ENCODE peak calls at places on chromosomes 6 and 20, in seven cellular contexts. One of them, this sample, is unnamed.
A peak's percentile ranks its signal among the peaks of the same experiment; 100 is the strongest.

GRCh38 chr6:70872469-70872868 is 84.4 kb downstream of the B3GAT2 start:
- DNase-seq in heart right ventricle: no peak
- DNase-seq in Peyer's patch: no peak
- DNase-seq in AG04450: no peak
- DNase-seq in tibial artery: no peak
- DNase-seq in psoas muscle: no peak
- DNase-seq in sigmoid colon: no peak
- DNase-seq in this sample: no peak

GRCh38 chr20:36474563-36474962 is 66.8 kb upstream of the MYL9 start:
- DNase-seq in heart right ventricle: no peak
- DNase-seq in Peyer's patch: no peak
- DNase-seq in AG04450: no peak
- DNase-seq in tibial artery: no peak
- DNase-seq in psoas muscle: no peak
- DNase-seq in sigmoid colon: no peak
- DNase-seq in this sample: no peak

GRCh38 chr6:2450546-2450945 is 205.1 kb upstream of the GMDS start:
- DNase-seq in heart right ventricle: peak; percentile 39
- DNase-seq in Peyer's patch: no peak
- DNase-seq in AG04450: no peak
- DNase-seq in tibial artery: no peak
- DNase-seq in psoas muscle: peak; percentile 24
- DNase-seq in sigmoid colon: no peak
- DNase-seq in this sample: no peak

GRCh38 chr20:9279905-9280304 is 211.0 kb downstream of the PLCB4 start:
- DNase-seq in heart right ventricle: no peak
- DNase-seq in Peyer's patch: no peak
- DNase-seq in AG04450: no peak
- DNase-seq in tibial artery: peak; percentile 21
- DNase-seq in psoas muscle: no peak
- DNase-seq in sigmoid colon: no peak
- DNase-seq in this sample: no peak

GRCh38 chr6:36947570-36948351 is 6.8 kb upstream of the PI16 start:
- DNase-seq in heart right ventricle: no peak
- DNase-seq in Peyer's patch: peak; percentile 75
- DNase-seq in AG04450: no peak
- DNase-seq in tibial artery: no peak
- DNase-seq in psoas muscle: no peak
- DNase-seq in sigmoid colon: no peak
- DNase-seq in this sample: no peak

GRCh38 chr6:52514514-52514913 is 62.3 kb downstream of the TRAM2 start:
- DNase-seq in heart right ventricle: peak; percentile 50
- DNase-seq in Peyer's patch: no peak
- DNase-seq in AG04450: peak; percentile 48
- DNase-seq in tibial artery: peak; percentile 74
- DNase-seq in psoas muscle: peak; percentile 67
- DNase-seq in sigmoid colon: peak; percentile 85
- DNase-seq in this sample: no peak

GRCh38 chr6:20873425-20874190 is 339.4 kb downstream of the CDKAL1 start:
- DNase-seq in heart right ventricle: no peak
- DNase-seq in Peyer's patch: no peak
- DNase-seq in AG04450: no peak
- DNase-seq in tibial artery: no peak
- DNase-seq in psoas muscle: no peak
- DNase-seq in sigmoid colon: no peak
- DNase-seq in this sample: no peak

GRCh38 chr6:35034411-35035171 is 106.5 kb downstream of the TCP11 start:
- DNase-seq in heart right ventricle: peak; percentile 73
- DNase-seq in Peyer's patch: no peak
- DNase-seq in AG04450: no peak
- DNase-seq in tibial artery: peak; percentile 65
- DNase-seq in psoas muscle: peak; percentile 53
- DNase-seq in sigmoid colon: no peak
- DNase-seq in this sample: no peak

GRCh38 chr20:11001767-11002540 is 328.2 kb upstream of the JAG1 start:
- DNase-seq in heart right ventricle: peak; percentile 19
- DNase-seq in Peyer's patch: no peak
- DNase-seq in AG04450: no peak
- DNase-seq in tibial artery: no peak
- DNase-seq in psoas muscle: peak; percentile 21
- DNase-seq in sigmoid colon: no peak
- DNase-seq in this sample: peak; percentile 95

GRCh38 chr6:2745246-2745645 is 5.5 kb downstream of the MYLK4 start:
- DNase-seq in heart right ventricle: no peak
- DNase-seq in Peyer's patch: no peak
- DNase-seq in AG04450: no peak
- DNase-seq in tibial artery: no peak
- DNase-seq in psoas muscle: no peak
- DNase-seq in sigmoid colon: no peak
- DNase-seq in this sample: no peak

GRCh38 chr20:57265649-57266250 is 691 bp downstream of the BMP7 start:
- DNase-seq in heart right ventricle: peak; percentile 19
- DNase-seq in Peyer's patch: no peak
- DNase-seq in AG04450: no peak
- DNase-seq in tibial artery: no peak
- DNase-seq in psoas muscle: no peak
- DNase-seq in sigmoid colon: no peak
- DNase-seq in this sample: no peak

GRCh38 chr6:100490065-100490464 is 25.3 kb upstream of the SIM1 start:
- DNase-seq in heart right ventricle: no peak
- DNase-seq in Peyer's patch: no peak
- DNase-seq in AG04450: no peak
- DNase-seq in tibial artery: no peak
- DNase-seq in psoas muscle: no peak
- DNase-seq in sigmoid colon: no peak
- DNase-seq in this sample: no peak

GRCh38 chr6:33999567-33999966 is 146.3 kb downstream of the GRM4 start:
- DNase-seq in heart right ventricle: no peak
- DNase-seq in Peyer's patch: no peak
- DNase-seq in AG04450: no peak
- DNase-seq in tibial artery: no peak
- DNase-seq in psoas muscle: no peak
- DNase-seq in sigmoid colon: no peak
- DNase-seq in this sample: no peak

GRCh38 chr20:19406371-19406770 is 193.9 kb downstream of the SLC24A3 start:
- DNase-seq in heart right ventricle: no peak
- DNase-seq in Peyer's patch: no peak
- DNase-seq in AG04450: no peak
- DNase-seq in tibial artery: no peak
- DNase-seq in psoas muscle: no peak
- DNase-seq in sigmoid colon: no peak
- DNase-seq in this sample: no peak

GRCh38 chr6:75268121-75268987 is 16.2 kb downstream of the TMEM30A start:
- DNase-seq in heart right ventricle: no peak
- DNase-seq in Peyer's patch: no peak
- DNase-seq in AG04450: no peak
- DNase-seq in tibial artery: no peak
- DNase-seq in psoas muscle: no peak
- DNase-seq in sigmoid colon: no peak
- DNase-seq in this sample: no peak

GRCh38 chr20:22890605-22891300 is 144.4 kb upstream of the SSTR4 start:
- DNase-seq in heart right ventricle: no peak
- DNase-seq in Peyer's patch: no peak
- DNase-seq in AG04450: no peak
- DNase-seq in tibial artery: no peak
- DNase-seq in psoas muscle: no peak
- DNase-seq in sigmoid colon: no peak
- DNase-seq in this sample: no peak

GRCh38 chr6:17277256-17277655 is 3.9 kb upstream of the RBM24 start:
- DNase-seq in heart right ventricle: no peak
- DNase-seq in Peyer's patch: no peak
- DNase-seq in AG04450: no peak
- DNase-seq in tibial artery: no peak
- DNase-seq in psoas muscle: no peak
- DNase-seq in sigmoid colon: no peak
- DNase-seq in this sample: no peak

GRCh38 chr20:49384437-49385434 is 97.7 kb downstream of the KCNB1 start:
- DNase-seq in heart right ventricle: peak; percentile 81
- DNase-seq in Peyer's patch: peak; percentile 23
- DNase-seq in AG04450: no peak
- DNase-seq in tibial artery: peak; percentile 66
- DNase-seq in psoas muscle: peak; percentile 79
- DNase-seq in sigmoid colon: peak; percentile 83
- DNase-seq in this sample: no peak

GRCh38 chr20:15627501-15627903 is 945.7 kb downstream of the KIF16B start:
- DNase-seq in heart right ventricle: no peak
- DNase-seq in Peyer's patch: no peak
- DNase-seq in AG04450: no peak
- DNase-seq in tibial artery: no peak
- DNase-seq in psoas muscle: no peak
- DNase-seq in sigmoid colon: no peak
- DNase-seq in this sample: no peak

GRCh38 chr6:1271071-1271763 is 40.7 kb upstream of the FOXQ1 start:
- DNase-seq in heart right ventricle: no peak
- DNase-seq in Peyer's patch: no peak
- DNase-seq in AG04450: no peak
- DNase-seq in tibial artery: no peak
- DNase-seq in psoas muscle: no peak
- DNase-seq in sigmoid colon: no peak
- DNase-seq in this sample: no peak

GRCh38 chr6:134295953-134296553 is 21.9 kb downstream of the SGK1 start:
- DNase-seq in heart right ventricle: no peak
- DNase-seq in Peyer's patch: no peak
- DNase-seq in AG04450: peak; percentile 96
- DNase-seq in tibial artery: peak; percentile 65
- DNase-seq in psoas muscle: peak; percentile 25
- DNase-seq in sigmoid colon: peak; percentile 68
- DNase-seq in this sample: no peak

GRCh38 chr6:39389372-39389767 is 66.9 kb upstream of the KCNK16 start:
- DNase-seq in heart right ventricle: no peak
- DNase-seq in Peyer's patch: no peak
- DNase-seq in AG04450: no peak
- DNase-seq in tibial artery: no peak
- DNase-seq in psoas muscle: no peak
- DNase-seq in sigmoid colon: no peak
- DNase-seq in this sample: no peak

GRCh38 chr6:40899684-40900155 is 139.3 kb downstream of the UNC5CL start:
- DNase-seq in heart right ventricle: peak; percentile 15
- DNase-seq in Peyer's patch: no peak
- DNase-seq in AG04450: no peak
- DNase-seq in tibial artery: no peak
- DNase-seq in psoas muscle: no peak
- DNase-seq in sigmoid colon: no peak
- DNase-seq in this sample: no peak
- H3K27me3 ChIP-seq in heart right ventricle: no peaks in the 10 kb centered on the region
- H3K27me3 ChIP-seq in Peyer's patch: no peaks in the 10 kb centered on the region
- H3K27me3 ChIP-seq in AG04450: no peaks in the 10 kb centered on the region
- H3K27me3 ChIP-seq in tibial artery: no peaks in the 10 kb centered on the region
- H3K27me3 ChIP-seq in psoas muscle: no peaks in the 10 kb centered on the region
- H3K27me3 ChIP-seq in sigmoid colon: no peaks in the 10 kb centered on the region
- H3K27me3 ChIP-seq in this sample: no peaks in the 10 kb centered on the region

GRCh38 chr20:2697768-2698167 is 5.2 kb downstream of the EBF4 start:
- DNase-seq in heart right ventricle: no peak
- DNase-seq in Peyer's patch: no peak
- DNase-seq in AG04450: no peak
- DNase-seq in tibial artery: no peak
- DNase-seq in psoas muscle: no peak
- DNase-seq in sigmoid colon: peak; percentile 30
- DNase-seq in this sample: no peak

GRCh38 chr20:2698186-2698817 is 5.7 kb downstream of the EBF4 start:
- DNase-seq in heart right ventricle: no peak
- DNase-seq in Peyer's patch: no peak
- DNase-seq in AG04450: no peak
- DNase-seq in tibial artery: no peak
- DNase-seq in psoas muscle: no peak
- DNase-seq in sigmoid colon: peak; percentile 61
- DNase-seq in this sample: no peak

GRCh38 chr20:2695206-2695983 is 2.8 kb downstream of the EBF4 start:
- DNase-seq in heart right ventricle: no peak
- DNase-seq in Peyer's patch: no peak
- DNase-seq in AG04450: no peak
- DNase-seq in tibial artery: no peak
- DNase-seq in psoas muscle: no peak
- DNase-seq in sigmoid colon: peak; percentile 56
- DNase-seq in this sample: no peak

GRCh38 chr20:2694519-2694918 is 1.9 kb downstream of the EBF4 start:
- DNase-seq in heart right ventricle: no peak
- DNase-seq in Peyer's patch: no peak
- DNase-seq in AG04450: no peak
- DNase-seq in tibial artery: no peak
- DNase-seq in psoas muscle: no peak
- DNase-seq in sigmoid colon: peak; percentile 56
- DNase-seq in this sample: no peak

GRCh38 chr20:2696646-2697045 is 4.1 kb downstream of the EBF4 start:
- DNase-seq in heart right ventricle: no peak
- DNase-seq in Peyer's patch: no peak
- DNase-seq in AG04450: no peak
- DNase-seq in tibial artery: no peak
- DNase-seq in psoas muscle: no peak
- DNase-seq in sigmoid colon: peak; percentile 57
- DNase-seq in this sample: no peak
- H3K27me3 ChIP-seq in heart right ventricle: peaks cover 45% of the 10 kb centered on the region
- H3K27me3 ChIP-seq in Peyer's patch: no peaks in the 10 kb centered on the region
- H3K27me3 ChIP-seq in AG04450: peaks cover 64% of the 10 kb centered on the region
- H3K27me3 ChIP-seq in tibial artery: peaks cover 14% of the 10 kb centered on the region
- H3K27me3 ChIP-seq in psoas muscle: peaks cover 18% of the 10 kb centered on the region
- H3K27me3 ChIP-seq in sigmoid colon: no peaks in the 10 kb centered on the region
- H3K27me3 ChIP-seq in this sample: peaks cover 17% of the 10 kb centered on the region

GRCh38 chr20:61806995-61807394 is 258.7 kb downstream of the TAF4 start:
- DNase-seq in heart right ventricle: no peak
- DNase-seq in Peyer's patch: no peak
- DNase-seq in AG04450: no peak
- DNase-seq in tibial artery: no peak
- DNase-seq in psoas muscle: no peak
- DNase-seq in sigmoid colon: no peak
- DNase-seq in this sample: peak; percentile 72
- H3K27me3 ChIP-seq in heart right ventricle: peaks cover 9% of the 10 kb centered on the region
- H3K27me3 ChIP-seq in Peyer's patch: no peaks in the 10 kb centered on the region
- H3K27me3 ChIP-seq in AG04450: peaks cover 13% of the 10 kb centered on the region
- H3K27me3 ChIP-seq in tibial artery: peaks cover 55% of the 10 kb centered on the region
- H3K27me3 ChIP-seq in psoas muscle: peaks cover 22% of the 10 kb centered on the region
- H3K27me3 ChIP-seq in sigmoid colon: peaks cover 4% of the 10 kb centered on the region
- H3K27me3 ChIP-seq in this sample: no peaks in the 10 kb centered on the region

GRCh38 chr20:63158845-63159244 is 57.1 kb downstream of the YTHDF1 start:
- DNase-seq in heart right ventricle: no peak
- DNase-seq in Peyer's patch: no peak
- DNase-seq in AG04450: no peak
- DNase-seq in tibial artery: no peak
- DNase-seq in psoas muscle: peak; percentile 0
- DNase-seq in sigmoid colon: no peak
- DNase-seq in this sample: peak; percentile 61

GRCh38 chr20:63159826-63160640 is 55.9 kb downstream of the YTHDF1 start:
- DNase-seq in heart right ventricle: peak; percentile 1
- DNase-seq in Peyer's patch: no peak
- DNase-seq in AG04450: no peak
- DNase-seq in tibial artery: no peak
- DNase-seq in psoas muscle: peak; percentile 6
- DNase-seq in sigmoid colon: no peak
- DNase-seq in this sample: peak; percentile 77

GRCh38 chr20:63162206-63162770 is 53.6 kb downstream of the YTHDF1 start:
- DNase-seq in heart right ventricle: peak; percentile 4
- DNase-seq in Peyer's patch: no peak
- DNase-seq in AG04450: no peak
- DNase-seq in tibial artery: no peak
- DNase-seq in psoas muscle: peak; percentile 3
- DNase-seq in sigmoid colon: no peak
- DNase-seq in this sample: peak; percentile 76

GRCh38 chr20:63161176-63161651 is 54.7 kb downstream of the YTHDF1 start:
- DNase-seq in heart right ventricle: peak; percentile 3
- DNase-seq in Peyer's patch: no peak
- DNase-seq in AG04450: no peak
- DNase-seq in tibial artery: no peak
- DNase-seq in psoas muscle: peak; percentile 5
- DNase-seq in sigmoid colon: no peak
- DNase-seq in this sample: peak; percentile 75

GRCh38 chr20:63160641-63161175 is 55.2 kb downstream of the YTHDF1 start:
- DNase-seq in heart right ventricle: peak; percentile 1
- DNase-seq in Peyer's patch: no peak
- DNase-seq in AG04450: no peak
- DNase-seq in tibial artery: no peak
- DNase-seq in psoas muscle: no peak
- DNase-seq in sigmoid colon: no peak
- DNase-seq in this sample: peak; percentile 73
- H3K27me3 ChIP-seq in heart right ventricle: peaks cover 23% of the 10 kb centered on the region
- H3K27me3 ChIP-seq in Peyer's patch: no peaks in the 10 kb centered on the region
- H3K27me3 ChIP-seq in AG04450: peaks cover 21% of the 10 kb centered on the region
- H3K27me3 ChIP-seq in tibial artery: peaks cover 86% of the 10 kb centered on the region
- H3K27me3 ChIP-seq in psoas muscle: peaks cover 19% of the 10 kb centered on the region
- H3K27me3 ChIP-seq in sigmoid colon: peaks cover 15% of the 10 kb centered on the region
- H3K27me3 ChIP-seq in this sample: peaks cover 55% of the 10 kb centered on the region

This sample was measured in RWPE2.